ENCODE peak calls at places on chromosomes 2 and 18, in ten cellular contexts. One of them, this sample, is unnamed. For H3K9me3, the result is how much of the 10 kb centered on the place peaks cover.

GRCh38 chr18:623760-624620 is 27.2 kb downstream of the CLUL1 start:
- DNase-seq in CD8-positive, alpha-beta T cell: peak
- DNase-seq in heart left ventricle: peak
- DNase-seq in neuronal stem cell: peak
- DNase-seq in GM23248: peak
- DNase-seq in effector memory CD4-positive, alpha-beta T cell: peak
- DNase-seq in stomach: peak
- DNase-seq in iPS DF 6.9: no peak
- DNase-seq in IMR-90: peak
- DNase-seq in A549: peak
- DNase-seq in this sample: peak

GRCh38 chr2:179612591-179613298 is 248.7 kb downstream of the ZNF385B start:
- DNase-seq in CD8-positive, alpha-beta T cell: no peak
- DNase-seq in IMR-90: no peak
- DNase-seq in stomach: no peak
- DNase-seq in iPS DF 6.9: no peak
- DNase-seq in A549: no peak
- DNase-seq in neuronal stem cell: no peak
- DNase-seq in effector memory CD4-positive, alpha-beta T cell: no peak
- DNase-seq in heart left ventricle: no peak
- DNase-seq in GM23248: peak
- DNase-seq in this sample: no peak

GRCh38 chr18:13660510-13660909 is 65.8 kb downstream of the FAM210A start:
- DNase-seq in heart left ventricle: peak
- DNase-seq in neuronal stem cell: no peak
- DNase-seq in iPS DF 6.9: no peak
- DNase-seq in stomach: no peak
- DNase-seq in effector memory CD4-positive, alpha-beta T cell: no peak
- DNase-seq in IMR-90: no peak
- DNase-seq in A549: no peak
- DNase-seq in GM23248: peak
- DNase-seq in CD8-positive, alpha-beta T cell: no peak
- DNase-seq in this sample: no peak

GRCh38 chr2:239577306-239577705 is 176.5 kb upstream of the HDAC4 start:
- DNase-seq in iPS DF 6.9: no peak
- DNase-seq in neuronal stem cell: no peak
- DNase-seq in IMR-90: no peak
- DNase-seq in GM23248: no peak
- DNase-seq in A549: no peak
- DNase-seq in stomach: no peak
- DNase-seq in heart left ventricle: no peak
- DNase-seq in effector memory CD4-positive, alpha-beta T cell: no peak
- DNase-seq in CD8-positive, alpha-beta T cell: no peak
- DNase-seq in this sample: no peak

GRCh38 chr2:182240862-182241371 is 185.9 kb downstream of the PDE1A start:
- DNase-seq in GM23248: peak
- DNase-seq in neuronal stem cell: no peak
- DNase-seq in iPS DF 6.9: no peak
- DNase-seq in heart left ventricle: no peak
- DNase-seq in A549: peak
- DNase-seq in stomach: peak
- DNase-seq in CD8-positive, alpha-beta T cell: no peak
- DNase-seq in effector memory CD4-positive, alpha-beta T cell: no peak
- DNase-seq in IMR-90: peak
- DNase-seq in this sample: no peak

GRCh38 chr2:219454217-219454616 is 19.6 kb downstream of the SPEG start:
- DNase-seq in iPS DF 6.9: no peak
- DNase-seq in A549: no peak
- DNase-seq in CD8-positive, alpha-beta T cell: no peak
- DNase-seq in GM23248: no peak
- DNase-seq in effector memory CD4-positive, alpha-beta T cell: no peak
- DNase-seq in IMR-90: no peak
- DNase-seq in neuronal stem cell: no peak
- DNase-seq in heart left ventricle: no peak
- DNase-seq in stomach: no peak
- DNase-seq in this sample: no peak

GRCh38 chr2:127011136-127011740 is 95.7 kb downstream of the BIN1 start:
- DNase-seq in IMR-90: no peak
- DNase-seq in iPS DF 6.9: no peak
- DNase-seq in stomach: no peak
- DNase-seq in heart left ventricle: no peak
- DNase-seq in GM23248: no peak
- DNase-seq in CD8-positive, alpha-beta T cell: no peak
- DNase-seq in effector memory CD4-positive, alpha-beta T cell: no peak
- DNase-seq in A549: no peak
- DNase-seq in neuronal stem cell: no peak
- DNase-seq in this sample: no peak

GRCh38 chr2:230231251-230231650 is 5.7 kb downstream of the SP140 start:
- DNase-seq in heart left ventricle: no peak
- DNase-seq in IMR-90: no peak
- DNase-seq in effector memory CD4-positive, alpha-beta T cell: no peak
- DNase-seq in iPS DF 6.9: no peak
- DNase-seq in GM23248: no peak
- DNase-seq in A549: no peak
- DNase-seq in stomach: no peak
- DNase-seq in neuronal stem cell: no peak
- DNase-seq in CD8-positive, alpha-beta T cell: no peak
- DNase-seq in this sample: no peak

GRCh38 chr2:52210161-52210560 is 1178.2 kb upstream of the NRXN1 start:
- DNase-seq in IMR-90: peak
- DNase-seq in CD8-positive, alpha-beta T cell: no peak
- DNase-seq in neuronal stem cell: no peak
- DNase-seq in A549: no peak
- DNase-seq in iPS DF 6.9: no peak
- DNase-seq in heart left ventricle: no peak
- DNase-seq in stomach: no peak
- DNase-seq in effector memory CD4-positive, alpha-beta T cell: no peak
- DNase-seq in GM23248: no peak
- DNase-seq in this sample: no peak

GRCh38 chr2:98654702-98655488 is 46.5 kb downstream of the UNC50 start:
- DNase-seq in A549: no peak
- DNase-seq in heart left ventricle: no peak
- DNase-seq in GM23248: no peak
- DNase-seq in neuronal stem cell: no peak
- DNase-seq in effector memory CD4-positive, alpha-beta T cell: no peak
- DNase-seq in iPS DF 6.9: no peak
- DNase-seq in stomach: no peak
- DNase-seq in CD8-positive, alpha-beta T cell: peak
- DNase-seq in IMR-90: no peak
- DNase-seq in this sample: no peak

GRCh38 chr2:36376319-36376765 is 20.8 kb downstream of the CRIM1 start:
- DNase-seq in IMR-90: peak
- DNase-seq in effector memory CD4-positive, alpha-beta T cell: no peak
- DNase-seq in GM23248: peak
- DNase-seq in stomach: peak
- DNase-seq in CD8-positive, alpha-beta T cell: no peak
- DNase-seq in neuronal stem cell: no peak
- DNase-seq in heart left ventricle: peak
- DNase-seq in iPS DF 6.9: no peak
- DNase-seq in A549: peak
- DNase-seq in this sample: no peak

GRCh38 chr18:35389095-35389618 is 12.0 kb upstream of the ZNF396 start:
- DNase-seq in IMR-90: peak
- DNase-seq in iPS DF 6.9: no peak
- DNase-seq in GM23248: peak
- DNase-seq in CD8-positive, alpha-beta T cell: no peak
- DNase-seq in A549: no peak
- DNase-seq in neuronal stem cell: no peak
- DNase-seq in heart left ventricle: no peak
- DNase-seq in effector memory CD4-positive, alpha-beta T cell: no peak
- DNase-seq in stomach: no peak
- DNase-seq in this sample: no peak

GRCh38 chr2:241636182-241636982 is 576 bp downstream of the THAP4 start:
- DNase-seq in A549: peak
- DNase-seq in stomach: peak
- DNase-seq in heart left ventricle: peak
- DNase-seq in GM23248: peak
- DNase-seq in CD8-positive, alpha-beta T cell: no peak
- DNase-seq in iPS DF 6.9: no peak
- DNase-seq in effector memory CD4-positive, alpha-beta T cell: peak
- DNase-seq in IMR-90: peak
- DNase-seq in neuronal stem cell: peak
- DNase-seq in this sample: no peak

GRCh38 chr2:98827625-98828368 is 96.9 kb upstream of the MGAT4A start:
- DNase-seq in heart left ventricle: no peak
- DNase-seq in IMR-90: no peak
- DNase-seq in A549: no peak
- DNase-seq in stomach: no peak
- DNase-seq in CD8-positive, alpha-beta T cell: no peak
- DNase-seq in iPS DF 6.9: no peak
- DNase-seq in neuronal stem cell: no peak
- DNase-seq in GM23248: no peak
- DNase-seq in effector memory CD4-positive, alpha-beta T cell: no peak
- DNase-seq in this sample: no peak

GRCh38 chr2:11121099-11121822 is 34.0 kb upstream of the SLC66A3 start:
- DNase-seq in neuronal stem cell: no peak
- DNase-seq in GM23248: peak
- DNase-seq in A549: no peak
- DNase-seq in heart left ventricle: no peak
- DNase-seq in effector memory CD4-positive, alpha-beta T cell: no peak
- DNase-seq in iPS DF 6.9: no peak
- DNase-seq in CD8-positive, alpha-beta T cell: no peak
- DNase-seq in IMR-90: peak
- DNase-seq in stomach: no peak
- DNase-seq in this sample: no peak

GRCh38 chr2:218301176-218301819 is 9.0 kb upstream of the TMBIM1 start:
- DNase-seq in GM23248: peak
- DNase-seq in heart left ventricle: peak
- DNase-seq in effector memory CD4-positive, alpha-beta T cell: peak
- DNase-seq in CD8-positive, alpha-beta T cell: peak
- DNase-seq in A549: peak
- DNase-seq in stomach: peak
- DNase-seq in IMR-90: peak
- DNase-seq in neuronal stem cell: peak
- DNase-seq in iPS DF 6.9: peak
- DNase-seq in this sample: peak

GRCh38 chr2:162773352-162773751 is 65.2 kb downstream of the KCNH7 start:
- DNase-seq in IMR-90: no peak
- DNase-seq in stomach: no peak
- DNase-seq in neuronal stem cell: no peak
- DNase-seq in A549: no peak
- DNase-seq in CD8-positive, alpha-beta T cell: no peak
- DNase-seq in heart left ventricle: no peak
- DNase-seq in iPS DF 6.9: no peak
- DNase-seq in effector memory CD4-positive, alpha-beta T cell: no peak
- DNase-seq in GM23248: no peak
- DNase-seq in this sample: no peak

GRCh38 chr2:172513524-172513900 is 42.4 kb upstream of the PDK1 start:
- DNase-seq in iPS DF 6.9: no peak
- DNase-seq in IMR-90: no peak
- DNase-seq in neuronal stem cell: no peak
- DNase-seq in A549: no peak
- DNase-seq in heart left ventricle: no peak
- DNase-seq in GM23248: no peak
- DNase-seq in stomach: no peak
- DNase-seq in CD8-positive, alpha-beta T cell: no peak
- DNase-seq in effector memory CD4-positive, alpha-beta T cell: no peak
- DNase-seq in this sample: no peak
- H3K9me3 ChIP-seq in iPS DF 6.9: under half
- H3K9me3 ChIP-seq in IMR-90: under half
- H3K9me3 ChIP-seq in neuronal stem cell: under half
- H3K9me3 ChIP-seq in A549: under half
- H3K9me3 ChIP-seq in heart left ventricle: under half
- H3K9me3 ChIP-seq in GM23248: under half
- H3K9me3 ChIP-seq in stomach: under half
- H3K9me3 ChIP-seq in CD8-positive, alpha-beta T cell: under half
- H3K9me3 ChIP-seq in effector memory CD4-positive, alpha-beta T cell: under half
- H3K9me3 ChIP-seq in this sample: under half

GRCh38 chr2:16246911-16247310 is 306.6 kb downstream of the MYCN start:
- DNase-seq in iPS DF 6.9: no peak
- DNase-seq in CD8-positive, alpha-beta T cell: no peak
- DNase-seq in GM23248: no peak
- DNase-seq in stomach: no peak
- DNase-seq in effector memory CD4-positive, alpha-beta T cell: no peak
- DNase-seq in heart left ventricle: no peak
- DNase-seq in neuronal stem cell: no peak
- DNase-seq in A549: no peak
- DNase-seq in IMR-90: no peak
- DNase-seq in this sample: no peak
- H3K9me3 ChIP-seq in iPS DF 6.9: under half
- H3K9me3 ChIP-seq in CD8-positive, alpha-beta T cell: under half
- H3K9me3 ChIP-seq in GM23248: under half
- H3K9me3 ChIP-seq in stomach: under half
- H3K9me3 ChIP-seq in effector memory CD4-positive, alpha-beta T cell: under half
- H3K9me3 ChIP-seq in heart left ventricle: under half
- H3K9me3 ChIP-seq in neuronal stem cell: under half
- H3K9me3 ChIP-seq in A549: under half
- H3K9me3 ChIP-seq in IMR-90: half or more
- H3K9me3 ChIP-seq in this sample: under half

DNA sequence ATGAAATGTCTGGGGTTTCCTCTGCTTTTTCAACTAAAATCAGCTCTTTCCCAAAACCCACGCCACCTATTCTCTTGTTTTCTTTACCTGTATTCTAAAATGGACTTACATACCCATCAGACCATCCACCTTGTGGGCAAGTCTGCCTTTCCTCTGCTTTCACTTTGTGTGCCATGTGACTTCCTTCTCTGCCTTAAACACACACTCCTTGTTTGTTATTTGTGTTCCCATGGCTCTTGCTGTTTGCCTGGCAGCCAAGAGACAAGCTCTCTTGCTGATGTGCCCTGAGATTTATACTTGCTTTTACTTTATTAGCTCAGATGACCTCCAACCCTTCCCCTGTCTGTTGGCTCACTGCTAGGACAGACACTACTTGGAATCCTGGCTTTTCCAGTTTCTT is 309.7 kb upstream of the LRRTM4 start:
- DNase-seq in GM23248: no peak
- DNase-seq in effector memory CD4-positive, alpha-beta T cell: no peak
- DNase-seq in IMR-90: no peak
- DNase-seq in stomach: no peak
- DNase-seq in heart left ventricle: no peak
- DNase-seq in A549: no peak
- DNase-seq in neuronal stem cell: no peak
- DNase-seq in iPS DF 6.9: no peak
- DNase-seq in CD8-positive, alpha-beta T cell: no peak
- DNase-seq in this sample: no peak
- H3K9me3 ChIP-seq in GM23248: under half
- H3K9me3 ChIP-seq in effector memory CD4-positive, alpha-beta T cell: under half
- H3K9me3 ChIP-seq in IMR-90: under half
- H3K9me3 ChIP-seq in stomach: under half
- H3K9me3 ChIP-seq in heart left ventricle: under half
- H3K9me3 ChIP-seq in A549: under half
- H3K9me3 ChIP-seq in neuronal stem cell: under half
- H3K9me3 ChIP-seq in iPS DF 6.9: under half
- H3K9me3 ChIP-seq in CD8-positive, alpha-beta T cell: under half
- H3K9me3 ChIP-seq in this sample: under half

DNA sequence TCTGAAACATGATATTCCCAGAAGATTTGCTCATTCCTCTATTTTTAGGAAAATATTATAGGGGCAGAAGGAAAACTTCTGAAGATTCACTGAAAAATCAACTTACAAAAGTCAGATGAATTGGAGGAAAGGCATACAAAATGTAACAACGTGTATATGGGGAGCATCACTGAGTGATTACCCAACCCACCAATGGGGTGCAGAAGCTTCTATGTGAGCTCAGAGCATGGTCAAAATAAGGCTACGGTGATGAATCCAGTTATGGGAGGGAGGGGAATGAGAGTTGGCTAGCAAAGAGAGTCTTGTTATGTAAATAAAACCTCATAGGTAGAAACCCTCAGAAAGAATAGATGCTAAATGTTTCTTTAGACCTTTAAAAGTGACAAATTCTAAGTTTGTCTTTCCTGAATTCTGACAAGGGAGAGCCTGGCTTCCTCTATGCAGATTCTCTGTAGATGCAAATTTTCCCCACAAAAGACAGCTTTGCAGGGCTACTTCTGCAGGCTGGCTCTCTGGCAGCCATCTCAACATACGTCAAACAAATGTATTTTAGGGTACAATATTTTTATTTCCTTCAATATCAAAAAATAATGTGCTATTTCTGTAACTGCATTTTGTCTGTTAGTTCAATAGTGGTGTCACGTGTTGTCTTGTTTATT is 171.4 kb upstream of the NDUFV2 start:
- DNase-seq in IMR-90: no peak
- DNase-seq in effector memory CD4-positive, alpha-beta T cell: no peak
- DNase-seq in A549: no peak
- DNase-seq in stomach: no peak
- DNase-seq in neuronal stem cell: no peak
- DNase-seq in heart left ventricle: no peak
- DNase-seq in CD8-positive, alpha-beta T cell: no peak
- DNase-seq in iPS DF 6.9: no peak
- DNase-seq in GM23248: no peak
- DNase-seq in this sample: no peak
- H3K9me3 ChIP-seq in IMR-90: under half
- H3K9me3 ChIP-seq in effector memory CD4-positive, alpha-beta T cell: under half
- H3K9me3 ChIP-seq in A549: under half
- H3K9me3 ChIP-seq in stomach: under half
- H3K9me3 ChIP-seq in neuronal stem cell: under half
- H3K9me3 ChIP-seq in heart left ventricle: under half
- H3K9me3 ChIP-seq in CD8-positive, alpha-beta T cell: under half
- H3K9me3 ChIP-seq in iPS DF 6.9: under half
- H3K9me3 ChIP-seq in GM23248: under half
- H3K9me3 ChIP-seq in this sample: under half